ENCODE peak calls at places on chromosomes 6 and 20, in six cellular contexts. I, A, K, P, X and C are unnamed samples.

GRCh38 chr6:79631800-79632172 is 657 bp downstream of the SH3BGRL2 start:
- DNase-seq in K (no peak), A (no peak), P (no peak), X (no peak), I (no peak), C (no peak)

GRCh38 chr6:105432797-105433196 is 29.9 kb upstream of the PREP start:
- DNase-seq in P (peak), K (peak), I (peak), A (no peak), X (peak), C (no peak)

GRCh38 chr6:41676406-41676805 is 38.1 kb downstream of the MDFI start:
- DNase-seq in P (no peak), K (no peak), I (no peak), A (no peak), X (no peak), C (no peak)

GRCh38 chr6:140987364-140988135 is 1145.2 kb upstream of the GJE1 start:
- DNase-seq in X (no peak), P (no peak), I (no peak), A (no peak), K (no peak), C (no peak)

GRCh38 chr6:33822575-33823395 is 19.0 kb upstream of the MLN start:
- DNase-seq in X (no peak), K (peak), P (peak), A (no peak), I (peak), C (no peak)

GRCh38 chr6:105844275-105844848 is 241.8 kb upstream of the PRDM1 start:
- DNase-seq in A (no peak), K (peak), P (no peak), I (no peak), X (no peak), C (no peak)

GRCh38 chr6:4130357-4130987 is 4.9 kb downstream of the ECI2 start:
- DNase-seq in P (no peak), A (no peak), I (no peak), X (no peak), K (no peak), C (no peak)

GRCh38 chr20:53316221-53316937 is 277.3 kb downstream of the ZNF217 start:
- DNase-seq in X (no peak), I (no peak), P (no peak), K (no peak), A (no peak), C (no peak)

GRCh38 chr6:134093007-134093573 is 40.7 kb upstream of the SLC2A12 start:
- DNase-seq in A (no peak), K (no peak), X (no peak), I (no peak), P (no peak), C (no peak)

GRCh38 chr20:44862286-44862685 is 23.2 kb upstream of the YWHAB start:
- DNase-seq in P (no peak), I (no peak), X (no peak), A (no peak), K (no peak), C (no peak)

GRCh38 chr6:168035098-168035660 is 37.7 kb downstream of the KIF25 start:
- DNase-seq in A (no peak), X (peak), K (peak), P (peak), I (peak), C (no peak)

GRCh38 chr6:49151461-49151860 is 311.6 kb downstream of the MMUT start:
- DNase-seq in P (no peak), I (no peak), K (peak), A (no peak), X (peak), C (no peak)

GRCh38 chr6:150579611-150580010 is 20.1 kb upstream of the PLEKHG1 start:
- DNase-seq in P (no peak), K (no peak), A (no peak), X (no peak), I (no peak), C (no peak)

GRCh38 chr6:81562169-81562568 is 190.3 kb downstream of the TENT5A start:
- DNase-seq in P (peak), K (peak), A (no peak), I (peak), X (peak), C (no peak)

GRCh38 chr6:6610031-6610591 is 21.6 kb downstream of the LY86 start:
- DNase-seq in P (no peak), I (no peak), X (no peak), K (no peak), A (no peak), C (peak)

GRCh38 chr20:38061109-38061508 is 27.6 kb downstream of the RPRD1B start:
- DNase-seq in X (no peak), I (no peak), K (no peak), A (no peak), P (no peak), C (no peak)

GRCh38 chr6:111715321-111715720 is 109.6 kb upstream of the TRAF3IP2 start:
- DNase-seq in A (no peak), X (no peak), I (no peak), K (no peak), P (no peak), C (no peak)

GRCh38 chr6:11315743-11316437 is 83.4 kb upstream of the NEDD9 start:
- DNase-seq in I (peak), K (peak), P (peak), A (no peak), X (peak), C (no peak)

GRCh38 chr6:107627928-107628327 is 138.0 kb downstream of the SOBP start:
- DNase-seq in A (no peak), I (no peak), X (no peak), P (no peak), K (no peak), C (no peak)

GRCh38 chr6:85678602-85679444 is 36.1 kb upstream of the SYNCRIP start:
- DNase-seq in I (peak), P (peak), X (peak), A (peak), K (peak), C (peak)

GRCh38 chr6:133244502-133244901 is 3.3 kb downstream of the EYA4 start:
- DNase-seq in I (no peak), K (no peak), A (no peak), X (no peak), P (no peak), C (no peak)

GRCh38 chr6:99521557-99522286 is 6.5 kb upstream of the USP45 start:
- DNase-seq in I (no peak), X (no peak), K (peak), P (peak), A (no peak), C (no peak)

GRCh38 chr6:166460473-166461437 is 78.0 kb upstream of the MPC1 start:
- DNase-seq in I (no peak), X (no peak), K (no peak), P (peak), A (no peak), C (no peak)

GRCh38 chr6:99184696-99185095 is 164.8 kb downstream of the FAXC start:
- DNase-seq in A (no peak), X (no peak), P (no peak), K (no peak), I (no peak), C (no peak)

GRCh38 chr20:56750430-56750829 is 121.3 kb downstream of the TFAP2C start:
- DNase-seq in A (no peak), X (no peak), P (no peak), K (no peak), I (no peak), C (no peak)

GRCh38 chr6:112150363-112150762 is 63.0 kb downstream of the FAM229B start:
- DNase-seq in A (no peak), K (peak), X (no peak), P (peak), I (no peak), C (no peak)

GRCh38 chr20:3652646-3653596 is 10.3 kb downstream of the GFRA4 start:
- DNase-seq in K (no peak), X (no peak), P (no peak), I (no peak), A (no peak), C (no peak)

GRCh38 chr6:50791900-50792508 is 26.7 kb upstream of the TFAP2B start:
- DNase-seq in P (peak), K (peak), A (no peak), X (no peak), I (peak), C (no peak)

GRCh38 chr6:158816329-158816728 is 2.8 kb downstream of the EZR start:
- DNase-seq in I (no peak), P (no peak), X (no peak), A (no peak), K (no peak), C (no peak)

GRCh38 chr6:167717455-167717854 is 109.3 kb upstream of the AFDN start:
- DNase-seq in A (no peak), P (no peak), K (no peak), X (no peak), I (no peak), C (no peak)

GRCh38 chr20:43185901-43186300 is 3.8 kb downstream of the PTPRT start:
- DNase-seq in K (no peak), I (no peak), A (no peak), X (no peak), P (no peak), C (no peak)

GRCh38 chr6:41469951-41470340 is 76.2 kb upstream of the FOXP4 start:
- DNase-seq in P (peak), X (no peak), A (no peak), K (no peak), I (no peak), C (no peak)

GRCh38 chr6:111764238-111765182 is 108.7 kb downstream of the FYN start:
- DNase-seq in X (no peak), K (no peak), P (no peak), A (peak), I (no peak), C (peak)